ENCODE peak calls at places on chromosome 21, in eight cellular contexts. S is OCI-LY7, A is PC-3, B is body of pancreas, M is cardiac muscle cell, K is transverse colon, J is heart left ventricle, W is GM23248. F is an unnamed sample.

GRCh38 chr21:32523463-32523862 is 61.9 kb downstream of the TCP10L start:
- DNase-seq in S (no peak), A (no peak), B (no peak), M (no peak), K (no peak), J (no peak), W (no peak), F (no peak)

GRCh38 chr21:18318156-18318555 is 73.5 kb downstream of the CHODL start:
- DNase-seq in S (no peak), A (no peak), B (no peak), M (no peak), K (no peak), J (no peak), W (no peak), F (no peak)

GRCh38 chr21:36510911-36511310 is 31.0 kb upstream of the CLDN14 start:
- DNase-seq in S (no peak), A (no peak), B (no peak), M (no peak), K (no peak), J (no peak), W (no peak), F (no peak)

GRCh38 chr21:33857846-33858671 is 57.5 kb downstream of the ATP5PO start:
- DNase-seq in S (no peak), A (no peak), B (no peak), M (no peak), K (no peak), J (no peak), W (no peak), F (no peak)

GRCh38 chr21:33299181-33299752 is 25.5 kb upstream of the IFNAR1 start:
- DNase-seq in S (peak; percentile 89), A (peak; percentile 57), B (no peak), M (no peak), K (peak; percentile 18), J (no peak), W (no peak), F (no peak)

GRCh38 chr21:35256468-35256988 is 207.4 kb upstream of the RUNX1 start:
- DNase-seq in S (no peak), A (peak; percentile 98), B (peak; percentile 92), M (peak; percentile 74), K (peak; percentile 78), J (peak; percentile 81), W (peak; percentile 96), F (no peak)

GRCh38 chr21:37364722-37365121 is 1.9 kb upstream of the DYRK1A start:
- DNase-seq in S (peak; percentile 44), A (no peak), B (no peak), M (no peak), K (no peak), J (no peak), W (no peak), F (no peak)

GRCh38 chr21:28991861-28992525 is 684 bp downstream of the LTN1 start:
- DNase-seq in S (peak; percentile 18), A (no peak), B (no peak), M (peak; percentile 2), K (no peak), J (no peak), W (peak; percentile 44), F (no peak)

GRCh38 chr21:33121715-33122475 is 52.0 kb downstream of the OLIG1 start:
- DNase-seq in S (peak; percentile 56), A (peak; percentile 34), B (no peak), M (no peak), K (no peak), J (no peak), W (peak; percentile 12), F (no peak)

GRCh38 chr21:36783612-36784383 is 84.9 kb downstream of the SIM2 start:
- DNase-seq in S (no peak), A (peak; percentile 96), B (no peak), M (no peak), K (no peak), J (no peak), W (peak; percentile 79), F (no peak)

DNA sequence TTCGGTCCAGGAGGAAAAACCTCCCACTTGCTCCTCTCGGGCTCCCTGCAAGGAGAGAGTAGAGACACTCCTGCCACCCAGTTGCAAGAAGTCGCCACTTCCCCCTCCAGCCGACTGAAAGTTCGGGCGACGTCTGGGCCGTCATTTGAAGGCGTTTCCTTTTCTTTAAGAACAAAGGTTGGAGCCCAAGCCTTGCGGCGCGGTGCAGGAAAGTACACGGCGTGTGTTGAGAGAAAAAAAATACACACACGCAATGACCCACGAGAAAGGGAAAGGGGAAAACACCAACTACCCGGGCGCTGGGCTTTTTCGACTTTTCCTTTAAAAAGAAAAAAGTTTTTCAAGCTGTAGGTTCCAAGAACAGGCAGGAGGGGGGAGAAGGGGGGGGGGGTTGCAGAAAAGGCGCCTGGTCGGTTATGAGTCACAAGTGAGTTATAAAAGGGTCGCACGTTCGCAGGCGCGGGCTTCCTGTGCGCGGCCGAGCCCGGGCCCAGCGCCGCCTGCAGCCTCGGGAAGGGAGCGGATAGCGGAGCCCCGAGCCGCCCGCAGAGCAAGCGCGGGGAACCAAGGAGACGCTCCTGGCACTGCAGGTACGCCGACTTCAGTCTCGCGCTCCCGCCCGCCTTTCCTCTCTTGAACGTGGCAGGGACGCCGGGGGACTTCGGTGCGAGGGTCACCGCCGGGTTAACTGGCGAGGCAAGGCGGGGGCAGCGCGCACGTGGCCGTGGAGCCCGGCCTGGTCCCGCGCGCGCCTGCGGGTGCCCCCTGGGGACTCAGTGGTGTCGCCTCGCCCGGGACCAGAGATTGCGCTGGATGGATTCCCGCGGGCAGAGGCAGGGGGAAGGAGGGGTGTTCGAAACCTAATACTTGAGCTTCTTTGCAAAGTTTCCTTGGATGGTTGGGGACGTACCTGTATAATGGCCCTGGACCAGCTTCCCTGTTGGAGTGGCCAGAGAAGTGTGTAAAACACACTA is 45.3 kb downstream of the MRPL39 start:
- DNase-seq in S (peak; percentile 54), A (no peak), B (peak; percentile 45), M (peak; percentile 45), K (peak; percentile 68), J (peak; percentile 40), W (peak; percentile 86), F (peak; percentile 11)
- H3K4me1 ChIP-seq in S (peaks cover 27% of the 10 kb centered on the region), A (peaks cover 15% of the 10 kb centered on the region), B (peaks cover 6% of the 10 kb centered on the region), M (no peaks in the 10 kb centered on the region), K (peaks cover 20% of the 10 kb centered on the region), J (peaks cover 6% of the 10 kb centered on the region), W (peaks cover 14% of the 10 kb centered on the region), F (no peaks in the 10 kb centered on the region)

GRCh38 chr21:46127239-46128105 is 27.9 kb downstream of the FTCD start:
- DNase-seq in S (no peak), A (no peak), B (no peak), M (no peak), K (no peak), J (no peak), W (no peak), F (no peak)

GRCh38 chr21:46126321-46127238 is 28.7 kb downstream of the COL6A2 start:
- DNase-seq in S (no peak), A (no peak), B (no peak), M (no peak), K (peak; percentile 6), J (peak; percentile 7), W (no peak), F (no peak)

GRCh38 chr21:46129846-46130651 is 25.3 kb downstream of the FTCD start:
- DNase-seq in S (no peak), A (no peak), B (no peak), M (no peak), K (no peak), J (no peak), W (no peak), F (no peak)

GRCh38 chr21:46128983-46129571 is 26.3 kb downstream of the FTCD start:
- DNase-seq in S (no peak), A (no peak), B (no peak), M (peak; percentile 29), K (no peak), J (no peak), W (no peak), F (no peak)

GRCh38 chr21:46128106-46128982 is 27.0 kb downstream of the FTCD start:
- DNase-seq in S (no peak), A (no peak), B (no peak), M (peak; percentile 95), K (peak; percentile 4), J (peak; percentile 76), W (peak; percentile 48), F (no peak)
- H3K36me3 ChIP-seq in S (no peaks in the 10 kb centered on the region), A (peaks cover 32% of the 10 kb centered on the region), B (no peaks in the 10 kb centered on the region), M (no peaks in the 10 kb centered on the region), K (no peaks in the 10 kb centered on the region), J (peaks cover 20% of the 10 kb centered on the region), W (peaks cover 24% of the 10 kb centered on the region), F (peaks cover 23% of the 10 kb centered on the region)

DNA sequence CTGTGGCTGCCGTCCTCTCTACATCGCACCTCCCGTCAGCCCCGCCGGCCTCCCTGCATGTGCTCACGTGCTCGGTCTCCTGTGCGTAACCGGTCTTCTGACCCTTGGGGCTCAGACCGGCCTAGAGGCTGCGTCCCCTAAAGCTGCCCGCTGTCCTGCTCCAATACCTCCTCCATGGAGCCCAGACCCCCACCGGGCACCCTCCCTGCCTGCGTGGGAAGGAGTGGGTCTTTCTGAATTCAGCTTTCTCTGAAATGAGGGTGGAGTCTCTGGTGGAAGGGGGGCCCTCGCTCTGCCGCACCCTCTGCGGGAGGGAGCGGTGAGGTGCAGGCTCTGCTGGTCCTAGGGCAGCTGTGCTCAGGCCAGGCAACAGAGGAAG is 18.7 kb upstream of the POFUT2 start:
- DNase-seq in S (no peak), A (no peak), B (no peak), M (no peak), K (no peak), J (no peak), W (no peak), F (no peak)
- H3K27ac ChIP-seq in S (no peak overlapping the region), A (no peak overlapping the region), B (peak overlapping the region; percentile 92), M (no peak overlapping the region), K (peak overlapping the region; percentile 82), J (peak overlapping the region; percentile 76), W (no peak overlapping the region), F (no peak overlapping the region)

DNA sequence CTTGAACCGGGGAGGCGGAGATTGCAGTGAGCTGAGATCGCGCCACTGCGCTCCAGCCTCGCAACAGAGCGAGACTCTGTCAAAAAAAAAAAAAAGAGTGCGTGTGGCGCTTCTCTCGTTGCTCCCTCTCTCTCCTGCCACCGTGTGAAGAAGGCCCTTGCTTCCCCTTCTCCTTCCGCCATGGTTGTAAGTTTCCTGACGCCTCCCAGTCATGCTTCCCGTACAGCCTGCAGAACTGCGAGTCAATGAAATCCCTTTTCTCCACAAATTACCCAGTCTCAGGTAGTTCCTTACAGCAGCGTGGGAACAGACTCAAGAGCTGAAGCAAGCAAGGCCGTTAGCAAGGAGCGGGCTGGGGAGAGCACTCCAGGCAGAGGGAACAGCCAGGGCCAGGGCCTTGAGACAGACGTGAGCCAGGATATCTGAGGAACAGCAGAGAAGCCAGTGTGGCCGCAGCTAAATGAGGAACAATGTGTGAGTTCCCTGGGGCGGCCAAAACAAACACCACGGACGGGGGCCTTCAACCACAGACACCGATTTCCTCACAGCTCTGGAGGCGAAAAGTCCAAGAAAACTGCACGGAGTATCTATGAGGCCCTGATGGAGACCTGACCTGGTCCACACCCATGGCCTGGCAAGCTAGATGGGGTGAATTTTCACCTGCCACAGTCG is 54.2 kb upstream of the ETS2 start:
- DNase-seq in S (no peak), A (no peak), B (peak; percentile 68), M (no peak), K (no peak), J (peak; percentile 52), W (no peak), F (no peak)
- H3K4me1 ChIP-seq in S (no peaks in the 10 kb centered on the region), A (peaks cover 16% of the 10 kb centered on the region), B (peaks cover 5% of the 10 kb centered on the region), M (peaks cover 5% of the 10 kb centered on the region), K (peaks cover 47% of the 10 kb centered on the region), J (peaks cover 24% of the 10 kb centered on the region), W (peaks cover 14% of the 10 kb centered on the region), F (no peaks in the 10 kb centered on the region)

F was measured in iPS DF 6.9.